ENCODE peak calls at places on chromosomes 16 and 17, in four cellular contexts. One of them, this sample, is unnamed.
A peak's percentile ranks its signal among the peaks of the same experiment; 100 is the strongest.

GRCh38 chr17:76452102-76452645 is 778 bp downstream of the UBE2O start:
- DNase-seq in amniotic stem cell: no peak
- DNase-seq in DMS53: peak; percentile 70
- DNase-seq in stimulated activated naive CD4-positive, alpha-beta T cell: no peak
- DNase-seq in this sample: no peak

GRCh38 chr16:53558665-53559064 is 55.7 kb upstream of the AKTIP start:
- DNase-seq in amniotic stem cell: no peak
- DNase-seq in DMS53: no peak
- DNase-seq in stimulated activated naive CD4-positive, alpha-beta T cell: no peak
- DNase-seq in this sample: no peak

GRCh38 chr16:7304932-7305331 is 27.7 kb upstream of the RBFOX1 start:
- DNase-seq in amniotic stem cell: no peak
- DNase-seq in DMS53: no peak
- DNase-seq in stimulated activated naive CD4-positive, alpha-beta T cell: no peak
- DNase-seq in this sample: no peak

GRCh38 chr17:73255671-73256181 is 6.0 kb downstream of the CPSF4L start:
- DNase-seq in amniotic stem cell: no peak
- DNase-seq in DMS53: peak; percentile 82
- DNase-seq in stimulated activated naive CD4-positive, alpha-beta T cell: peak; percentile 18
- DNase-seq in this sample: no peak

GRCh38 chr16:8583199-8583598 is 7.1 kb downstream of the TMEM114 start:
- DNase-seq in amniotic stem cell: no peak
- DNase-seq in DMS53: peak; percentile 75
- DNase-seq in stimulated activated naive CD4-positive, alpha-beta T cell: no peak
- DNase-seq in this sample: no peak

GRCh38 chr17:13589658-13590057 is 12.1 kb downstream of the HS3ST3A1 start:
- DNase-seq in amniotic stem cell: no peak
- DNase-seq in DMS53: no peak
- DNase-seq in stimulated activated naive CD4-positive, alpha-beta T cell: no peak
- DNase-seq in this sample: no peak

GRCh38 chr17:66661411-66661843 is 173.5 kb upstream of the CACNG5 start:
- DNase-seq in amniotic stem cell: no peak
- DNase-seq in DMS53: peak; percentile 79
- DNase-seq in stimulated activated naive CD4-positive, alpha-beta T cell: no peak
- DNase-seq in this sample: no peak

GRCh38 chr16:68374251-68374805 is 63.5 kb downstream of the PRMT7 start:
- DNase-seq in amniotic stem cell: no peak
- DNase-seq in DMS53: peak; percentile 28
- DNase-seq in stimulated activated naive CD4-positive, alpha-beta T cell: no peak
- DNase-seq in this sample: no peak

GRCh38 chr17:48973806-48974205 is 5.4 kb upstream of the GIP start:
- DNase-seq in amniotic stem cell: no peak
- DNase-seq in DMS53: no peak
- DNase-seq in stimulated activated naive CD4-positive, alpha-beta T cell: no peak
- DNase-seq in this sample: no peak

GRCh38 chr16:86330906-86331305 is 179.4 kb upstream of the FOXF1 start:
- DNase-seq in amniotic stem cell: no peak
- DNase-seq in DMS53: no peak
- DNase-seq in stimulated activated naive CD4-positive, alpha-beta T cell: no peak
- DNase-seq in this sample: no peak

GRCh38 chr16:72989203-72989991 is 58.5 kb downstream of the ZFHX3 start:
- DNase-seq in amniotic stem cell: peak; percentile 62
- DNase-seq in DMS53: no peak
- DNase-seq in stimulated activated naive CD4-positive, alpha-beta T cell: no peak
- DNase-seq in this sample: peak; percentile 86

This sample was measured in HFF-Myc.